ENCODE peak calls at places on chromosomes 16 and 17, in nine cellular contexts. R is astrocyte, T is astrocyte of the cerebellum, D is GM10248, B is progenitor cell of endocrine pancreas, X is mammary epithelial cell, C is foreskin fibroblast, N is endothelial cell, U is fibroblast of lung. F is an unnamed sample.

GRCh38 chr17:8041249-8041928 is 2.5 kb downstream of the ALOX15B start:
- DNase-seq in R (peak; percentile 47), T (peak; percentile 35), D (peak; percentile 65), B (no peak), X (peak; percentile 84), C (peak; percentile 78), N (no peak), U (peak; percentile 53), F (peak; percentile 91)

GRCh38 chr17:58569216-58569615 is 54.8 kb upstream of the MTMR4 start:
- DNase-seq in R (no peak), T (no peak), D (no peak), B (no peak), X (no peak), C (no peak), N (no peak), U (no peak), F (no peak)

GRCh38 chr16:57610611-57611010 is 17.8 kb upstream of the ADGRG1 start:
- DNase-seq in R (no peak), T (no peak), D (no peak), B (no peak), X (no peak), C (no peak), N (no peak), U (no peak), F (no peak)

GRCh38 chr17:58112970-58113631 is 29.9 kb downstream of the DYNLL2 start:
- DNase-seq in R (peak; percentile 22), T (peak; percentile 33), D (peak; percentile 76), B (peak; percentile 78), X (peak; percentile 55), C (peak; percentile 83), N (peak; percentile 87), U (peak; percentile 39), F (peak; percentile 81)

GRCh38 chr16:84737658-84738057 is 37.9 kb downstream of the USP10 start:
- DNase-seq in R (no peak), T (no peak), D (no peak), B (no peak), X (no peak), C (no peak), N (no peak), U (no peak), F (no peak)

GRCh38 chr17:81025756-81026155 is 9.2 kb upstream of the BAIAP2 start:
- DNase-seq in R (no peak), T (no peak), D (no peak), B (no peak), X (no peak), C (peak; percentile 66), N (no peak), U (no peak), F (no peak)

GRCh38 chr16:1787322-1788094 is 4.7 kb downstream of the NUBP2 start:
- DNase-seq in R (no peak), T (no peak), D (no peak), B (no peak), X (no peak), C (no peak), N (no peak), U (no peak), F (no peak)

GRCh38 chr16:89374393-89374948 is 115.9 kb downstream of the ANKRD11 start:
- DNase-seq in R (no peak), T (no peak), D (no peak), B (no peak), X (no peak), C (peak; percentile 58), N (no peak), U (peak; percentile 38), F (no peak)

GRCh38 chr17:21373034-21373433 is 3.1 kb upstream of the KCNJ12 start:
- DNase-seq in R (no peak), T (no peak), D (no peak), B (no peak), X (no peak), C (no peak), N (no peak), U (no peak), F (no peak)

GRCh38 chr16:21646721-21647561 is 5.5 kb downstream of the IGSF6 start:
- DNase-seq in R (no peak), T (no peak), D (peak; percentile 71), B (no peak), X (peak; percentile 72), C (no peak), N (no peak), U (no peak), F (no peak)

GRCh38 chr17:73663614-73664013 is 19.4 kb upstream of the SDK2 start:
- DNase-seq in R (no peak), T (no peak), D (no peak), B (no peak), X (no peak), C (no peak), N (no peak), U (no peak), F (no peak)

GRCh38 chr16:68475071-68475470 is 26.8 kb upstream of the SMPD3 start:
- DNase-seq in R (no peak), T (no peak), D (no peak), B (no peak), X (peak; percentile 50), C (no peak), N (no peak), U (no peak), F (peak; percentile 42)

GRCh38 chr16:81838794-81839193 is 59.7 kb downstream of the PLCG2 start:
- DNase-seq in R (peak; percentile 42), T (no peak), D (peak; percentile 59), B (no peak), X (peak; percentile 6), C (peak; percentile 32), N (no peak), U (peak; percentile 56), F (peak; percentile 54)

GRCh38 chr17:21377821-21378396 is 1.8 kb downstream of the KCNJ12 start:
- DNase-seq in R (no peak), T (no peak), D (no peak), B (peak; percentile 19), X (no peak), C (no peak), N (peak; percentile 27), U (no peak), F (no peak)

GRCh38 chr16:86483-86952 is 8.5 kb downstream of the MPG start:
- DNase-seq in R (no peak), T (no peak), D (no peak), B (no peak), X (no peak), C (no peak), N (no peak), U (no peak), F (no peak)

GRCh38 chr17:77957869-77958715 is at the start of gene TNRC6C:
- DNase-seq in R (peak; percentile 97), T (peak; percentile 96), D (peak; percentile 97), B (peak; percentile 99), X (peak; percentile 97), C (peak; percentile 100), N (peak; percentile 99), U (peak; percentile 99), F (peak; percentile 97)
- TF ChIP-seq CTCF in R (no peak), T (no peak), D (no peak), B (no peak), X (no peak), C (no peak), N (peak; percentile 19), U (no peak), F (no peak)

GRCh38 chr17:17950806-17951205 is 21.4 kb downstream of the TOM1L2 start:
- DNase-seq in R (no peak), T (no peak), D (no peak), B (no peak), X (no peak), C (no peak), N (no peak), U (no peak), F (no peak)
- TF ChIP-seq CTCF in R (peak; percentile 17), T (peak; percentile 32), D (no peak), B (peak; percentile 29), X (peak; percentile 69), C (peak; percentile 8), N (no peak), U (peak; percentile 10), F (peak; percentile 20)

GRCh38 chr16:30961384-30961783 is 3.8 kb downstream of the SETD1A start:
- DNase-seq in R (no peak), T (no peak), D (no peak), B (no peak), X (no peak), C (no peak), N (no peak), U (no peak), F (no peak)

GRCh38 chr16:30958164-30959083 is 870 bp downstream of the SETD1A start:
- DNase-seq in R (no peak), T (no peak), D (peak; percentile 83), B (peak; percentile 63), X (peak; percentile 40), C (peak; percentile 75), N (peak; percentile 66), U (peak; percentile 39), F (peak; percentile 47)

GRCh38 chr16:30956601-30957455 is 726 bp upstream of the SETD1A start:
- DNase-seq in R (peak; percentile 71), T (peak; percentile 48), D (peak; percentile 87), B (peak; percentile 77), X (peak; percentile 86), C (peak; percentile 95), N (peak; percentile 91), U (peak; percentile 84), F (peak; percentile 84)

GRCh38 chr16:30954993-30955392 is 2.6 kb upstream of the SETD1A start:
- DNase-seq in R (no peak), T (no peak), D (no peak), B (no peak), X (no peak), C (no peak), N (no peak), U (no peak), F (no peak)

DNA sequence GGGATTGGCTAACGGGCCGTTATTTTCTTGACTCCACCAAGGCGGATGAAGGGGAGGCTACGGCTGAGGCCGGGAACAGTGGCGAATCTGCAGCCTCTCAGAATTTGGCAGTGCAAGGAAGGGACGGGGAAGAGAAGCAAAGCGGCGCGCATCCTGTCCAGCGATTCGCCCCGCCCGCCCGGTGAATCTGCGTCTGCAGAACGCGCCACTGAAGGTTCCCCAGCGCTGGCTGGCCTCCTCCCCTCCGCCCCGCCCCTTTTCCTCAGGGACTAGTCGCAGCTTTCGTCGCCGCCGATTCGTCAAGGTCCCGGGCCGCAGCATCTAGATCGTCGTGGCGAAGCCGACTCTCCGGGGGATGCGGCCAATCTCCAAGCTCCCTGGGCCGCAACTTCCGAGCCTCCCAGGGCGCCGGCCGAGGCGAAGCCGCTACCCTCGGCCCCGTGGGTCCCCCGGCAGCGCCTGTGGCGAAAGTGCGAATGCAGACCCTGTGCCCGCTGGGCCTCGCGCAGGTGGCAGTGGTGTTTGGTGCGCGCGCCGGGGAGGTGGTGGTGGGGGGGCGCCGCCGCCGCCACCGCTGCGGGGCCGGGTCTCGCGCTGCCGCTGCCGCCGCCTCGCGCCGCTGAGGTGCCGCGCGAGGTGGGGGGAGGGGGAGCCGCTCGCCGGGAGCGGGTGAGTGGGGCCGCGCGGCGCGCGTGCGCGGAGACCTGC is at the start of gene SETD1A:
- DNase-seq in R (peak; percentile 92), T (peak; percentile 89), D (peak; percentile 97), B (peak; percentile 91), X (peak; percentile 93), C (peak; percentile 98), N (peak; percentile 94), U (peak; percentile 96), F (peak; percentile 93)
- TF ChIP-seq CTCF in R (no peak), T (no peak), D (no peak), B (no peak), X (no peak), C (no peak), N (no peak), U (no peak), F (no peak)

DNA sequence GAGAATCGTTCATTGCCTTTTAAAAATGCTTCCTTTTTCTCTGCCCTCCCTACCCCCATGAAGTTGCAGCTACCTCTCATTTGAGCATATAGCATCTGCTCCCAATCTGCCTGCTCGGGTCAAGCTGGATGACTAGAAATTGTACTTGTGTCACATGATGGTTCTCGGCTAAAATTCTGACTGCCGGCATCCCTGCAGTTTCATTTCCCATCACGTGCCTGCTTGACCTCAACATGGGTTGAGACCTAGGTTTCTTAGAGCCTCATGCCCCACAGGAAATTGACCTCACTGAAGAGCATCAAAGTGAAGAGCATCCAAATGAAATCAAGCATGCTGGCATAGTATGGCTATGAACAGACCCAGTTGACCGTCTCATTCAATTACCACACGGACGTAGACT is 581.6 kb upstream of the PSMD7 start:
- DNase-seq in R (no peak), T (no peak), D (no peak), B (no peak), X (no peak), C (no peak), N (no peak), U (no peak), F (no peak)
- TF ChIP-seq CTCF in R (no peak), T (no peak), D (no peak), B (no peak), X (no peak), C (no peak), N (no peak), U (no peak), F (no peak)

F was measured in MCF 10A.